ENCODE peak calls at places on chromosomes 7 and 10, in six cellular contexts. One of them, this sample, is unnamed.

GRCh38 chr7:2541291-2542010 is 13.9 kb downstream of the BRAT1 start:
- DNase-seq in endothelial cell of umbilical vein: no peak
- DNase-seq in uterus: no peak
- DNase-seq in IMR-90: no peak
- DNase-seq in ovary: no peak
- DNase-seq in HCT116: no peak
- DNase-seq in this sample: no peak

GRCh38 chr7:131068604-131069021 is 259.1 kb upstream of the MKLN1 start:
- DNase-seq in endothelial cell of umbilical vein: no peak
- DNase-seq in uterus: no peak
- DNase-seq in IMR-90: peak
- DNase-seq in ovary: no peak
- DNase-seq in HCT116: no peak
- DNase-seq in this sample: no peak

GRCh38 chr7:117092801-117093200 is 139.5 kb downstream of the ST7 start:
- DNase-seq in endothelial cell of umbilical vein: no peak
- DNase-seq in uterus: no peak
- DNase-seq in IMR-90: peak
- DNase-seq in ovary: no peak
- DNase-seq in HCT116: no peak
- DNase-seq in this sample: no peak

GRCh38 chr10:110163192-110163773 is 44.1 kb upstream of the MXI1 start:
- DNase-seq in endothelial cell of umbilical vein: no peak
- DNase-seq in uterus: no peak
- DNase-seq in IMR-90: no peak
- DNase-seq in ovary: no peak
- DNase-seq in HCT116: no peak
- DNase-seq in this sample: no peak

GRCh38 chr7:82347808-82348207 is 95.8 kb downstream of the CACNA2D1 start:
- DNase-seq in endothelial cell of umbilical vein: no peak
- DNase-seq in uterus: no peak
- DNase-seq in IMR-90: no peak
- DNase-seq in ovary: no peak
- DNase-seq in HCT116: no peak
- DNase-seq in this sample: no peak

GRCh38 chr7:105026750-105027149 is 12.7 kb downstream of the KMT2E start:
- DNase-seq in endothelial cell of umbilical vein: no peak
- DNase-seq in uterus: no peak
- DNase-seq in IMR-90: no peak
- DNase-seq in ovary: no peak
- DNase-seq in HCT116: no peak
- DNase-seq in this sample: no peak

GRCh38 chr7:149257146-149257545 is 4.8 kb upstream of the ZNF783 start:
- DNase-seq in endothelial cell of umbilical vein: no peak
- DNase-seq in uterus: no peak
- DNase-seq in IMR-90: peak
- DNase-seq in ovary: no peak
- DNase-seq in HCT116: no peak
- DNase-seq in this sample: no peak

GRCh38 chr10:109587366-109587765 is 335.9 kb downstream of the XPNPEP1 start:
- DNase-seq in endothelial cell of umbilical vein: no peak
- DNase-seq in uterus: no peak
- DNase-seq in IMR-90: no peak
- DNase-seq in ovary: no peak
- DNase-seq in HCT116: no peak
- DNase-seq in this sample: no peak

GRCh38 chr7:104945599-104945956 is 68.4 kb upstream of the KMT2E start:
- DNase-seq in endothelial cell of umbilical vein: peak
- DNase-seq in uterus: no peak
- DNase-seq in IMR-90: no peak
- DNase-seq in ovary: no peak
- DNase-seq in HCT116: no peak
- DNase-seq in this sample: no peak

GRCh38 chr10:49115796-49116508 is 630 bp upstream of the VSTM4 start:
- DNase-seq in endothelial cell of umbilical vein: no peak
- DNase-seq in uterus: no peak
- DNase-seq in IMR-90: no peak
- DNase-seq in ovary: no peak
- DNase-seq in HCT116: no peak
- DNase-seq in this sample: no peak

GRCh38 chr10:5945561-5946418 is 31.6 kb downstream of the IL15RA start:
- DNase-seq in endothelial cell of umbilical vein: peak
- DNase-seq in uterus: peak
- DNase-seq in IMR-90: peak
- DNase-seq in ovary: peak
- DNase-seq in HCT116: no peak
- DNase-seq in this sample: peak

GRCh38 chr10:24331457-24331856 is 122.5 kb downstream of the KIAA1217 start:
- DNase-seq in endothelial cell of umbilical vein: no peak
- DNase-seq in uterus: no peak
- DNase-seq in IMR-90: peak
- DNase-seq in ovary: peak
- DNase-seq in HCT116: no peak
- DNase-seq in this sample: no peak

GRCh38 chr10:71621263-71621751 is 98.3 kb downstream of the C10orf105 start:
- DNase-seq in endothelial cell of umbilical vein: no peak
- DNase-seq in uterus: peak
- DNase-seq in IMR-90: no peak
- DNase-seq in ovary: peak
- DNase-seq in HCT116: no peak
- DNase-seq in this sample: peak

GRCh38 chr10:10326119-10326518 is 691.6 kb upstream of the CELF2 start:
- DNase-seq in endothelial cell of umbilical vein: no peak
- DNase-seq in uterus: no peak
- DNase-seq in IMR-90: peak
- DNase-seq in ovary: no peak
- DNase-seq in HCT116: no peak
- DNase-seq in this sample: no peak

GRCh38 chr10:44907576-44907975 is 3.6 kb upstream of the TMEM72 start:
- DNase-seq in endothelial cell of umbilical vein: no peak
- DNase-seq in uterus: no peak
- DNase-seq in IMR-90: no peak
- DNase-seq in ovary: no peak
- DNase-seq in HCT116: no peak
- DNase-seq in this sample: no peak

GRCh38 chr10:122981066-122981464 is 864 bp downstream of the PSTK start:
- DNase-seq in endothelial cell of umbilical vein: peak
- DNase-seq in uterus: no peak
- DNase-seq in IMR-90: peak
- DNase-seq in ovary: no peak
- DNase-seq in HCT116: peak
- DNase-seq in this sample: no peak

GRCh38 chr10:30589441-30589840 is 40.1 kb downstream of the LYZL2 start:
- DNase-seq in endothelial cell of umbilical vein: no peak
- DNase-seq in uterus: no peak
- DNase-seq in IMR-90: no peak
- DNase-seq in ovary: no peak
- DNase-seq in HCT116: no peak
- DNase-seq in this sample: no peak

GRCh38 chr7:55348502-55348901 is 16.6 kb upstream of the LANCL2 start:
- DNase-seq in endothelial cell of umbilical vein: peak
- DNase-seq in uterus: no peak
- DNase-seq in IMR-90: peak
- DNase-seq in ovary: no peak
- DNase-seq in HCT116: no peak
- DNase-seq in this sample: no peak

GRCh38 chr7:149218469-149219420 is 20.7 kb upstream of the ZNF212 start:
- DNase-seq in endothelial cell of umbilical vein: no peak
- DNase-seq in uterus: no peak
- DNase-seq in IMR-90: no peak
- DNase-seq in ovary: no peak
- DNase-seq in HCT116: no peak
- DNase-seq in this sample: no peak

GRCh38 chr10:132572545-132572937 is 35.0 kb downstream of the INPP5A start:
- DNase-seq in endothelial cell of umbilical vein: no peak
- DNase-seq in uterus: no peak
- DNase-seq in IMR-90: peak
- DNase-seq in ovary: peak
- DNase-seq in HCT116: no peak
- DNase-seq in this sample: no peak

GRCh38 chr10:46537309-46537708 is 19.1 kb downstream of the GPRIN2 start:
- DNase-seq in endothelial cell of umbilical vein: no peak
- DNase-seq in uterus: no peak
- DNase-seq in IMR-90: no peak
- DNase-seq in ovary: no peak
- DNase-seq in HCT116: no peak
- DNase-seq in this sample: no peak

GRCh38 chr7:144975882-144976281 is 140.0 kb upstream of the TPK1 start:
- DNase-seq in endothelial cell of umbilical vein: no peak
- DNase-seq in uterus: no peak
- DNase-seq in IMR-90: no peak
- DNase-seq in ovary: no peak
- DNase-seq in HCT116: no peak
- DNase-seq in this sample: no peak

GRCh38 chr7:101580596-101580995 is 48.5 kb downstream of the MYL10 start:
- DNase-seq in endothelial cell of umbilical vein: no peak
- DNase-seq in uterus: no peak
- DNase-seq in IMR-90: no peak
- DNase-seq in ovary: no peak
- DNase-seq in HCT116: no peak
- DNase-seq in this sample: peak

GRCh38 chr10:114309111-114309651 is 70.1 kb downstream of the VWA2 start:
- DNase-seq in endothelial cell of umbilical vein: no peak
- DNase-seq in uterus: peak
- DNase-seq in IMR-90: peak
- DNase-seq in ovary: no peak
- DNase-seq in HCT116: no peak
- DNase-seq in this sample: no peak

GRCh38 chr7:72213081-72213480 is 199.1 kb downstream of the CALN1 start:
- DNase-seq in endothelial cell of umbilical vein: no peak
- DNase-seq in uterus: no peak
- DNase-seq in IMR-90: no peak
- DNase-seq in ovary: no peak
- DNase-seq in HCT116: no peak
- DNase-seq in this sample: peak

GRCh38 chr7:45939574-45939973 is 18.5 kb upstream of the IGFBP3 start:
- DNase-seq in endothelial cell of umbilical vein: no peak
- DNase-seq in uterus: no peak
- DNase-seq in IMR-90: no peak
- DNase-seq in ovary: no peak
- DNase-seq in HCT116: no peak
- DNase-seq in this sample: no peak

GRCh38 chr7:45937301-45937700 is 16.2 kb upstream of the IGFBP3 start:
- DNase-seq in endothelial cell of umbilical vein: no peak
- DNase-seq in uterus: no peak
- DNase-seq in IMR-90: no peak
- DNase-seq in ovary: no peak
- DNase-seq in HCT116: no peak
- DNase-seq in this sample: no peak

GRCh38 chr7:45940939-45941338 is 19.9 kb upstream of the IGFBP3 start:
- DNase-seq in endothelial cell of umbilical vein: no peak
- DNase-seq in uterus: no peak
- DNase-seq in IMR-90: no peak
- DNase-seq in ovary: no peak
- DNase-seq in HCT116: no peak
- DNase-seq in this sample: no peak

GRCh38 chr7:45937862-45938261 is 16.8 kb upstream of the IGFBP3 start:
- DNase-seq in endothelial cell of umbilical vein: no peak
- DNase-seq in uterus: no peak
- DNase-seq in IMR-90: no peak
- DNase-seq in ovary: no peak
- DNase-seq in HCT116: no peak
- DNase-seq in this sample: no peak

GRCh38 chr7:45938626-45939302 is 17.7 kb upstream of the IGFBP3 start:
- DNase-seq in endothelial cell of umbilical vein: no peak
- DNase-seq in uterus: no peak
- DNase-seq in IMR-90: no peak
- DNase-seq in ovary: no peak
- DNase-seq in HCT116: no peak
- DNase-seq in this sample: no peak
- TF ChIP-seq CTCF in endothelial cell of umbilical vein: no peak
- TF ChIP-seq CTCF in uterus: no peak
- TF ChIP-seq CTCF in IMR-90: peak
- TF ChIP-seq CTCF in ovary: no peak
- TF ChIP-seq CTCF in HCT116: peak
- TF ChIP-seq CTCF in this sample: no peak

DNA sequence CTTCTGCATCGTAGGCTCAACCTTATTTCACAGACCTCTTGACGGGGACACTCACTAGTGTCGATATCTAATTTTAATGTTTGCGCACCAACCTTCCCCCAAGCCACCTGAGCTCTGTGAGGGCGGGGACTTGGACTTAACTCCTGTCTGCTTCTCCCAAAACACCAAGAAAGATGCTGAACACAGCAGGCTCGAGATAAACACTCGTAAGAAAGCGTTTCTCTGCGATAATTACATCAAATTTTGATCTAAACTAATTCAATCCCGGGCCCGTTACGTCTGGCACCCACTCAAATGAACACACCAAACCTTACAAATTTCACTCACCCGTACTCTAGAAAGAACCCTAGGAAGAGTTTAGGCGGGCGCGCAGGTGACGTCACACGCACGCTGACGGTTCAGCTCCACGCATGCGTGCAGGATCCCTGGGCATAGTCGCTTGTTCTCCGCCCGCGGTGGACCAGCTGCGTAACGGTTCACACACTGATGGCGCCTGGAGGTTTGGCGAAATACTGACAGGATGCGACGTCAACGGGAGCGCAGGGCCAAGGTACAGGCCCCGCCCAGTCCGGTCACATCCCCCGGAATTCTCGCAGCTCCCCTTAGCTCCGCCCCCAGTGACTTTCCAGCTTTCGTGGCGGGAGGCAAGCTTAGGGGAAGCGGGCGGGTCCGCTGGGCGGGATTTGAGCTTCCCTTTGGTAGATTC is at the start of gene POT1:
- DNase-seq in endothelial cell of umbilical vein: peak
- DNase-seq in uterus: peak
- DNase-seq in IMR-90: peak
- DNase-seq in ovary: peak
- DNase-seq in HCT116: peak
- DNase-seq in this sample: peak
- TF ChIP-seq POLR2A in endothelial cell of umbilical vein: peak
- TF ChIP-seq POLR2A in uterus: peak
- TF ChIP-seq POLR2A in IMR-90: peak
- TF ChIP-seq POLR2A in ovary: peak
- TF ChIP-seq POLR2A in HCT116: peak
- TF ChIP-seq POLR2A in this sample: no peak

GRCh38 chr7:44634187-44634838 is 27.9 kb downstream of the OGDH start:
- DNase-seq in endothelial cell of umbilical vein: peak
- DNase-seq in uterus: no peak
- DNase-seq in IMR-90: peak
- DNase-seq in ovary: no peak
- DNase-seq in HCT116: no peak
- DNase-seq in this sample: no peak
- TF ChIP-seq CTCF in endothelial cell of umbilical vein: no peak
- TF ChIP-seq CTCF in uterus: no peak
- TF ChIP-seq CTCF in IMR-90: no peak
- TF ChIP-seq CTCF in ovary: no peak
- TF ChIP-seq CTCF in HCT116: no peak
- TF ChIP-seq CTCF in this sample: no peak

DNA sequence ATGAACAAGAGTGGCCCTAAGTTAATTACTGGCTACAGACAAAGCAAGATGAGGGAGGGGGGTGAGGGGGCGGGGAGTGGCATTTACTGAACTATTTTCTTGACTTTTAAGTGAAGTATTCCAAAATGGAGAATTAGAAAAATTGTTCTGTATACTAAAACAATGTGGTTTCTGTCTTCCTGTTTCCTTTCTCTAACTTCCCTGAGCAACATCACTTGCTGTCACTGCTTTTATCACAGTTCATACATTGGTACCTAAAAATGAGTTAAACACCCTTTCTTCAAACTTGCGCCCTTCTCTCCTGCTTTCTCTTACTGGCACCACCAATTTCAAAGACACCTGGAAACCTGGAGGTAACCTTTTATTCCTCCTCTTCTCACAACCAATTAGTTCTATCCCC is 21.5 kb downstream of the PDZD8 start:
- DNase-seq in endothelial cell of umbilical vein: no peak
- DNase-seq in uterus: no peak
- DNase-seq in IMR-90: no peak
- DNase-seq in ovary: no peak
- DNase-seq in HCT116: no peak
- DNase-seq in this sample: no peak
- TF ChIP-seq POLR2A in endothelial cell of umbilical vein: no peak
- TF ChIP-seq POLR2A in uterus: no peak
- TF ChIP-seq POLR2A in IMR-90: no peak
- TF ChIP-seq POLR2A in ovary: no peak
- TF ChIP-seq POLR2A in HCT116: no peak
- TF ChIP-seq POLR2A in this sample: no peak

This sample was measured in lower leg skin.